ENCODE peak calls at places on chromosomes 3 and 15, in five cellular contexts. N is substantia nigra, Y is brain microvascular endothelial cell, S is aorta, I is heart left ventricle. H is an unnamed sample.
A peak's percentile ranks its signal among the peaks of the same experiment; 100 is the strongest.

GRCh38 chr15:59203026-59203425 is 3.6 kb upstream of the LDHAL6B start:
- DNase-seq in Y (no peak), N (no peak), I (no peak), S (no peak), H (no peak)

GRCh38 chr3:13539671-13540070 is 9.3 kb upstream of the FBLN2 start:
- DNase-seq in Y (no peak), I (peak; percentile 58), S (peak; percentile 49), N (peak; percentile 58), H (no peak)

GRCh38 chr3:56773588-56774330 is 28.0 kb downstream of the ARHGEF3 start:
- DNase-seq in I (no peak), S (no peak), N (no peak), Y (no peak), H (no peak)

GRCh38 chr15:39613271-39613670 is 32.4 kb downstream of the THBS1 start:
- DNase-seq in S (no peak), Y (no peak), N (no peak), I (no peak), H (no peak)

GRCh38 chr3:108093616-108094015 is 2.8 kb upstream of the CD47 start:
- DNase-seq in Y (no peak), S (no peak), I (no peak), N (no peak), H (no peak)

GRCh38 chr3:46506526-46506925 is 8.8 kb downstream of the RTP3 start:
- DNase-seq in S (no peak), Y (no peak), I (no peak), N (no peak), H (no peak)

GRCh38 chr3:146598486-146598885 is 6.7 kb downstream of the PLSCR5 start:
- DNase-seq in Y (no peak), I (no peak), N (no peak), S (no peak), H (no peak)

GRCh38 chr3:138113309-138113708 is 2.1 kb downstream of the DZIP1L start:
- DNase-seq in N (no peak), I (no peak), Y (no peak), S (no peak), H (no peak)

GRCh38 chr3:119809249-119810017 is 27.5 kb downstream of the NR1I2 start:
- DNase-seq in Y (no peak), N (no peak), S (no peak), I (no peak), H (no peak)

GRCh38 chr3:41630708-41631107 is 331.2 kb downstream of the ULK4 start:
- DNase-seq in N (no peak), S (no peak), I (no peak), Y (no peak), H (no peak)

GRCh38 chr3:66338927-66339326 is 118.1 kb downstream of the SLC25A26 start:
- DNase-seq in Y (peak; percentile 20), I (no peak), N (no peak), S (no peak), H (no peak)

GRCh38 chr3:63689285-63689684 is 36.8 kb downstream of the SNTN start:
- DNase-seq in S (no peak), I (no peak), N (no peak), Y (no peak), H (no peak)

DNA sequence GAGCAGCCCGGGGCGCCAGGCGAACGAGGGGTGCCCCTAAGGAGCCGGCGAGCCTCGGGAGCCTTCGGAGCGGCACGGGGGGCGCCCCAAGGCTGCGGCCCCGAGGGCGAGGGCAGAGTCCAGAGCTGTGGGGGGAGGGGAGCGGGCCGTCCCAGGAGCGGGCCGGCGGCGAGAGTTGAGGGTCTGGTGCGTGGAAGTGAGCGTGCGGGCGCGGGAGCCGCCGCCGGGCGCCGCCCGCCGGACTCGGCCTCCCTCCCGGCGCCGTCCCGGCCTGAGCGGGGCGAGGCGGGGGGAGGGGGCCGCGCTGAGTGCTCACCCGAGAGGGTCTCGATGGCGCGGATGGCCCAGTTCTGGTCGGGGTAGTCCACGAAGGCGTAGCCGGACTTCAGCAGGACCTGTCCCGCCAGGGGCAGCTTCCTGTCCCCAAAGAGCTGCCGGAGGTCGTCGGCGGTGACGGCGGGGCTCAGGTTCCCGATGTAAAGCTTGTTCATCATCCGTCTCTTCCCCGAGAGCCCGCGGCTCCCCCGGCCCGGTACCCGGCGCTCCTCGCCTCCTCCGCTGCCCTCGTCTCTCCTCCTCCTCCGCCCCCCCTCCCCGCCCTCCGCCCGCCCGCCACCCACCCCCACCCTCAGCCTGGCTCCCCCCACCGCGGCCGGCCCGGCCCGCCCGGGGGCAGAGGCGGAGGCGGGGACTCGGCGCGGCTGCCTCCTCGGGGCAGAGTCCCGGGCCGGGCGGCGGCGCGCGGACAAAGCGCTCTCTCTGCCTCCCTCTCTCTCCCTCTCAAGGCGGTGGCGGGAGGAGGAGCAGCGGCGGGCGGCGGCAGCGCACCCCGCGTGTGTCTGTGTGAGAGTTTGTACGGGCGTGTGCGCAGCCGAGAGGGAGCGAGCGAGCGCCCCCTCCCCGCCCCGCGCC is at the start of gene IGF2BP2:
- DNase-seq in S (peak; percentile 86), N (peak; percentile 57), I (peak; percentile 81), Y (peak; percentile 68), H (peak; percentile 81)
- H3K27ac ChIP-seq in S (no peak within 1 kb of the TSS), N (no peak within 1 kb of the TSS), I (peak within 1 kb of the TSS; percentile 49), Y (peak within 1 kb of the TSS; percentile 94), H (peak within 1 kb of the TSS; percentile 92)

GRCh38 chr15:68601206-68602197 is 22.7 kb downstream of the CORO2B start:
- DNase-seq in Y (no peak), I (no peak), S (no peak), N (no peak), H (no peak)
- H3K27ac ChIP-seq in Y (no peak overlapping the region), I (peak overlapping the region; percentile 73), S (no peak overlapping the region), N (peak overlapping the region; percentile 75), H (no peak overlapping the region)

GRCh38 chr3:188234172-188234571 is 80.2 kb downstream of the LPP start:
- DNase-seq in S (no peak), N (no peak), I (no peak), Y (no peak), H (no peak)

GRCh38 chr3:188232676-188233075 is 78.7 kb downstream of the LPP start:
- DNase-seq in I (no peak), Y (no peak), N (no peak), S (no peak), H (no peak)

GRCh38 chr3:188231454-188231853 is 77.5 kb downstream of the LPP start:
- DNase-seq in Y (no peak), I (no peak), S (no peak), N (no peak), H (no peak)

GRCh38 chr3:188230962-188231361 is 77.0 kb downstream of the LPP start:
- DNase-seq in Y (no peak), S (no peak), I (no peak), N (no peak), H (no peak)

DNA sequence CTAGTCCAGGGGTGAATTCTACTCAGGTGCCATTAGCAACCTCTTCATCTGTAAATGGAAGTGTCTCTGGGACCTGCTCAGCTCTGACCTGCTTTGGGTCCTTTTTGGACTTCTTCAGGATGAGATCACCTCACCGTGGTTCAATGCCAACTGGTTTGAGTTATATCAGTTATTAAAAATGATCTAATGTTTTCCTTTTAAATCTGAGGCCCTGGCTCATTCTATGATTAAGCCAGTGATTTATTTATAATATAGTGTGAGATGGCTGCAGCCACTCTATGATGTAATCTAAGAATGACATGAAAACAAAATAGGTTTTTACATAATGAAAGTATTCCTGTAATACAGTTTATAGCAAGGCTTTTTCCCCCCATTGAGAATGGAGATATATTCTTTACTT is 79.4 kb downstream of the LPP start:
- DNase-seq in S (no peak), I (no peak), N (no peak), Y (peak; percentile 59), H (no peak)
- H3K27ac ChIP-seq in S (no peak overlapping the region), I (peak overlapping the region; percentile 31), N (no peak overlapping the region), Y (peak overlapping the region; percentile 5), H (no peak overlapping the region)

GRCh38 chr3:102176393-102176792 is 258.4 kb upstream of the ZPLD1 start:
- DNase-seq in Y (no peak), S (no peak), N (no peak), I (no peak), H (no peak)
- H3K27ac ChIP-seq in Y (no peak overlapping the region), S (no peak overlapping the region), N (no peak overlapping the region), I (no peak overlapping the region), H (no peak overlapping the region)

GRCh38 chr15:80489030-80489594 is 84.9 kb downstream of the ARNT2 start:
- DNase-seq in N (no peak), Y (peak; percentile 57), I (no peak), S (no peak), H (no peak)

GRCh38 chr15:80484312-80484981 is 80.3 kb downstream of the ARNT2 start:
- DNase-seq in S (no peak), I (no peak), N (no peak), Y (no peak), H (no peak)

GRCh38 chr15:80485370-80486164 is 81.4 kb downstream of the ARNT2 start:
- DNase-seq in I (no peak), Y (no peak), N (no peak), S (no peak), H (no peak)

GRCh38 chr15:80490431-80490990 is 86.3 kb downstream of the ARNT2 start:
- DNase-seq in Y (no peak), N (no peak), I (no peak), S (no peak), H (no peak)

GRCh38 chr15:80487884-80488283 is 83.7 kb downstream of the ARNT2 start:
- DNase-seq in S (no peak), N (no peak), Y (no peak), I (no peak), H (no peak)
- H3K27ac ChIP-seq in S (no peak overlapping the region), N (no peak overlapping the region), Y (no peak overlapping the region), I (no peak overlapping the region), H (no peak overlapping the region)

GRCh38 chr15:93716615-93717221 is 514.6 kb upstream of the MCTP2 start:
- DNase-seq in S (no peak), I (no peak), N (no peak), Y (no peak), H (no peak)

GRCh38 chr15:93719941-93720351 is 511.4 kb upstream of the MCTP2 start:
- DNase-seq in I (no peak), Y (peak; percentile 54), S (no peak), N (no peak), H (no peak)

GRCh38 chr15:93720607-93721006 is 510.8 kb upstream of the MCTP2 start:
- DNase-seq in N (no peak), I (no peak), S (no peak), Y (no peak), H (no peak)

DNA sequence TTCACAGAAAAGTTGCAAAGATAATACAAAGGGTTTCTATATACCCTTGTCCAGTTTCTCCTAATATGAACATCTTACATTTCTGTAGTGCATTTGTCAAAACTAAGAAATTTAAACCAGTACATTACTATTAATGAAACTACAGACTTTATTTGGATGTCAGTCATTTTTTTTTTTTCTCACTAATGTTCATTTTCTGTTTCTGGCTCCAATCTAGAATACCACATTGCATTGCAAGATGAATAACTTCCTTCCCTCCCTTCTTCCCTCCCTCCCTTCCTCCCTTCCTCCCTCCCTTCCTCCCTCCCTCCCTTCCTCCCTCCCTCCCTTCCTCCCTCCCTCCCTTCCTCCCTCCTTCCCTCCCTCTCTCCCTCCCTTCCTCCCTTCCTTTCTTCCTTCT is 509.2 kb upstream of the MCTP2 start:
- DNase-seq in S (no peak), N (no peak), I (no peak), Y (no peak), H (no peak)
- H3K27ac ChIP-seq in S (no peak overlapping the region), N (no peak overlapping the region), I (no peak overlapping the region), Y (no peak overlapping the region), H (no peak overlapping the region)

H was measured in SJCRH30.